ENCODE peak calls at places on chromosomes 6 and 20, in eight cellular contexts. J is HFF-Myc, X is adrenal gland, O is AG09309, D is cardiac muscle cell, E is fibroblast of lung, A is GM12864, W is ascending aorta. F is an unnamed sample.

GRCh38 chr20:49825521-49826033 is 12.9 kb downstream of the SLC9A8 start:
- DNase-seq in J (no peak), X (no peak), O (no peak), D (no peak), E (no peak), A (no peak), W (no peak), F (no peak)

GRCh38 chr6:77450924-77451323 is 12.4 kb downstream of the HTR1B start:
- DNase-seq in J (no peak), X (no peak), O (no peak), D (no peak), E (no peak), A (no peak), W (no peak), F (no peak)

GRCh38 chr20:4014031-4014474 is 1.3 kb downstream of the RNF24 start:
- DNase-seq in J (peak), X (peak), O (peak), D (peak), E (peak), A (no peak), W (no peak), F (peak)

GRCh38 chr6:155291291-155291690 is 23.0 kb downstream of the TFB1M start:
- DNase-seq in J (no peak), X (no peak), O (no peak), D (no peak), E (no peak), A (no peak), W (no peak), F (no peak)

GRCh38 chr6:136410201-136411027 is 120.8 kb upstream of the BCLAF1 start:
- DNase-seq in J (no peak), X (no peak), O (no peak), D (no peak), E (peak), A (peak), W (no peak), F (no peak)

GRCh38 chr20:50041238-50041915 is 58.6 kb downstream of the SNAI1 start:
- DNase-seq in J (no peak), X (no peak), O (no peak), D (no peak), E (no peak), A (peak), W (no peak), F (no peak)

GRCh38 chr20:10557685-10558084 is 116.1 kb downstream of the JAG1 start:
- DNase-seq in J (no peak), X (no peak), O (no peak), D (no peak), E (peak), A (no peak), W (no peak), F (no peak)

GRCh38 chr6:156832166-156832743 is 55.1 kb downstream of the ARID1B start:
- DNase-seq in J (no peak), X (peak), O (no peak), D (no peak), E (peak), A (no peak), W (no peak), F (peak)

GRCh38 chr6:143513410-143513809 is 1.9 kb upstream of the FUCA2 start:
- DNase-seq in J (no peak), X (peak), O (no peak), D (peak), E (no peak), A (no peak), W (no peak), F (no peak)

GRCh38 chr20:14404515-14404914 is 67.1 kb upstream of the FLRT3 start:
- DNase-seq in J (no peak), X (no peak), O (no peak), D (no peak), E (no peak), A (no peak), W (no peak), F (no peak)

GRCh38 chr6:150876598-150876997 is 11.1 kb downstream of the MTHFD1L start:
- DNase-seq in J (no peak), X (peak), O (no peak), D (no peak), E (peak), A (no peak), W (no peak), F (peak)

GRCh38 chr6:150868759-150869158 is 3.3 kb downstream of the MTHFD1L start:
- DNase-seq in J (no peak), X (no peak), O (no peak), D (no peak), E (no peak), A (no peak), W (no peak), F (no peak)

GRCh38 chr6:150878347-150879213 is 13.1 kb downstream of the MTHFD1L start:
- DNase-seq in J (no peak), X (no peak), O (no peak), D (no peak), E (no peak), A (no peak), W (no peak), F (no peak)

GRCh38 chr6:150877928-150878327 is 12.4 kb downstream of the MTHFD1L start:
- DNase-seq in J (no peak), X (no peak), O (no peak), D (no peak), E (no peak), A (no peak), W (no peak), F (no peak)

DNA sequence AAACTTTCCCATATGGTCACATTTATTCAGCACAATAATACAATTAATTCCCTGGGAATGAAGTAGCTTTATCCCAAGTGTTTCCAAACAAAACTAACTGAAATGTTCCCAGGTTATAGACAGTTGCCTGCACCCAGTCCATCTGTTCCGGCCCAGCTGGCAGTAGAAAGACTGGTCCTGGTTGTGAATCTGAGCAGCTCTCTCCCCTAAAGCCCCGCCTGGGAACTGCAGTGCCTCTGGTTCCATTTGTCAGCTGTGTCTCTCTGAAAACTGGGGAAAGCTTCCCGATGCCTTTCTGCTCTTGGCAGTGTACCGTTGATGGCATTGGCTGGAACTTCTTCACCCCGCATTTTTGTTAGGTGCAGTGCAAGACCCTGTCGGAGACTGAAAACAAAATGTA is 8.7 kb downstream of the MTHFD1L start:
- DNase-seq in J (no peak), X (no peak), O (no peak), D (no peak), E (no peak), A (no peak), W (no peak), F (no peak)
- H3K4me3 ChIP-seq in J (no peak), X (no peak), O (no peak), D (no peak), E (no peak), A (no peak), W (no peak), F (no peak)

GRCh38 chr6:139144490-139145085 is 9.7 kb downstream of the HECA start:
- DNase-seq in J (no peak), X (no peak), O (no peak), D (no peak), E (no peak), A (no peak), W (no peak), F (no peak)
- TF ChIP-seq CTCF in J (no peak), X (no peak), O (no peak), D (no peak), E (no peak), A (no peak), W (no peak), F (no peak)

GRCh38 chr6:87731818-87732661 is 30.0 kb upstream of the AKIRIN2 start:
- DNase-seq in J (peak), X (peak), O (peak), D (no peak), E (peak), A (no peak), W (peak), F (peak)
- H3K4me3 ChIP-seq in J (no peak), X (no peak), O (no peak), D (no peak), E (no peak), A (no peak), W (no peak), F (no peak)

GRCh38 chr20:34705383-34706021 is 1.4 kb downstream of the TP53INP2 start:
- DNase-seq in J (no peak), X (peak), O (no peak), D (peak), E (no peak), A (no peak), W (no peak), F (no peak)
- TF ChIP-seq CTCF in J (no peak), X (peak), O (peak), D (no peak), E (peak), A (peak), W (no peak), F (no peak)